ENCODE peak calls at places on chromosome 2, in five cellular contexts. One of them, this sample, is unnamed.

GRCh38 chr2:54639609-54640008 is 83.9 kb upstream of the EML6 start:
- DNase-seq in neuronal stem cell: no peak
- DNase-seq in mammary epithelial cell: peak; percentile 68
- DNase-seq in mesenchymal stem cell: no peak
- DNase-seq in PC-3: peak; percentile 46
- DNase-seq in this sample: no peak

GRCh38 chr2:24317491-24317920 is 42.8 kb downstream of the ITSN2 start:
- DNase-seq in neuronal stem cell: no peak
- DNase-seq in mammary epithelial cell: peak; percentile 3
- DNase-seq in mesenchymal stem cell: peak; percentile 12
- DNase-seq in PC-3: peak; percentile 25
- DNase-seq in this sample: no peak

GRCh38 chr2:106115665-106116064 is 78.4 kb downstream of the UXS1 start:
- DNase-seq in neuronal stem cell: no peak
- DNase-seq in mammary epithelial cell: no peak
- DNase-seq in mesenchymal stem cell: no peak
- DNase-seq in PC-3: no peak
- DNase-seq in this sample: no peak

GRCh38 chr2:198052741-198053140 is 248.3 kb downstream of the PLCL1 start:
- DNase-seq in neuronal stem cell: no peak
- DNase-seq in mammary epithelial cell: no peak
- DNase-seq in mesenchymal stem cell: no peak
- DNase-seq in PC-3: no peak
- DNase-seq in this sample: no peak

GRCh38 chr2:23761638-23762037 is 165.3 kb downstream of the ATAD2B start:
- DNase-seq in neuronal stem cell: no peak
- DNase-seq in mammary epithelial cell: no peak
- DNase-seq in mesenchymal stem cell: no peak
- DNase-seq in PC-3: no peak
- DNase-seq in this sample: no peak

GRCh38 chr2:36807223-36807886 is 110.8 kb downstream of the VIT start:
- DNase-seq in neuronal stem cell: no peak
- DNase-seq in mammary epithelial cell: no peak
- DNase-seq in mesenchymal stem cell: no peak
- DNase-seq in PC-3: no peak
- DNase-seq in this sample: no peak

GRCh38 chr2:27741673-27742072 is 29.8 kb upstream of the MRPL33 start:
- DNase-seq in neuronal stem cell: no peak
- DNase-seq in mammary epithelial cell: no peak
- DNase-seq in mesenchymal stem cell: no peak
- DNase-seq in PC-3: no peak
- DNase-seq in this sample: no peak

GRCh38 chr2:68971591-68972231 is 2.7 kb upstream of the GKN1 start:
- DNase-seq in neuronal stem cell: no peak
- DNase-seq in mammary epithelial cell: peak; percentile 98
- DNase-seq in mesenchymal stem cell: peak; percentile 86
- DNase-seq in PC-3: peak; percentile 99
- DNase-seq in this sample: no peak

GRCh38 chr2:67322361-67323001 is 74.7 kb upstream of the ETAA1 start:
- DNase-seq in neuronal stem cell: peak; percentile 40
- DNase-seq in mammary epithelial cell: peak; percentile 73
- DNase-seq in mesenchymal stem cell: peak; percentile 52
- DNase-seq in PC-3: peak; percentile 79
- DNase-seq in this sample: peak; percentile 8

GRCh38 chr2:128370468-128371247 is 52.0 kb upstream of the HS6ST1 start:
- DNase-seq in neuronal stem cell: no peak
- DNase-seq in mammary epithelial cell: no peak
- DNase-seq in mesenchymal stem cell: no peak
- DNase-seq in PC-3: no peak
- DNase-seq in this sample: no peak

GRCh38 chr2:189555243-189555642 is 25.3 kb downstream of the SLC40A1 start:
- DNase-seq in neuronal stem cell: no peak
- DNase-seq in mammary epithelial cell: peak; percentile 19
- DNase-seq in mesenchymal stem cell: no peak
- DNase-seq in PC-3: peak; percentile 76
- DNase-seq in this sample: no peak

GRCh38 chr2:173218331-173219056 is 136.2 kb upstream of the CDCA7 start:
- DNase-seq in neuronal stem cell: no peak
- DNase-seq in mammary epithelial cell: peak; percentile 40
- DNase-seq in mesenchymal stem cell: peak; percentile 50
- DNase-seq in PC-3: no peak
- DNase-seq in this sample: peak; percentile 49

GRCh38 chr2:224711859-224712258 is 4.3 kb downstream of the CCDC195 start:
- DNase-seq in neuronal stem cell: no peak
- DNase-seq in mammary epithelial cell: no peak
- DNase-seq in mesenchymal stem cell: no peak
- DNase-seq in PC-3: no peak
- DNase-seq in this sample: no peak

GRCh38 chr2:169073972-169074751 is 4.8 kb downstream of the DHRS9 start:
- DNase-seq in neuronal stem cell: no peak
- DNase-seq in mammary epithelial cell: peak; percentile 56
- DNase-seq in mesenchymal stem cell: no peak
- DNase-seq in PC-3: peak; percentile 65
- DNase-seq in this sample: no peak

GRCh38 chr2:32522770-32523169 is 105.1 kb upstream of the TTC27 start:
- DNase-seq in neuronal stem cell: no peak
- DNase-seq in mammary epithelial cell: no peak
- DNase-seq in mesenchymal stem cell: no peak
- DNase-seq in PC-3: no peak
- DNase-seq in this sample: no peak
- H3K36me3 ChIP-seq in neuronal stem cell: peaks cover 8% of the 10 kb centered on the region
- H3K36me3 ChIP-seq in mammary epithelial cell: peaks cover 39% of the 10 kb centered on the region
- H3K36me3 ChIP-seq in mesenchymal stem cell: peaks cover 14% of the 10 kb centered on the region
- H3K36me3 ChIP-seq in PC-3: peaks cover 50% of the 10 kb centered on the region
- H3K36me3 ChIP-seq in this sample: peaks cover 8% of the 10 kb centered on the region

GRCh38 chr2:45647986-45648520 is 3.4 kb upstream of the PRKCE start:
- DNase-seq in neuronal stem cell: no peak
- DNase-seq in mammary epithelial cell: no peak
- DNase-seq in mesenchymal stem cell: peak; percentile 8
- DNase-seq in PC-3: no peak
- DNase-seq in this sample: no peak
- H3K27me3 ChIP-seq in neuronal stem cell: peaks cover 9% of the 10 kb centered on the region
- H3K27me3 ChIP-seq in mammary epithelial cell: no peaks in the 10 kb centered on the region
- H3K27me3 ChIP-seq in mesenchymal stem cell: peaks cover 3% of the 10 kb centered on the region
- H3K27me3 ChIP-seq in PC-3: no peaks in the 10 kb centered on the region
- H3K27me3 ChIP-seq in this sample: peaks cover 53% of the 10 kb centered on the region

GRCh38 chr2:215435261-215435808 is 533 bp downstream of the FN1 start:
- DNase-seq in neuronal stem cell: peak; percentile 62
- DNase-seq in mammary epithelial cell: no peak
- DNase-seq in mesenchymal stem cell: no peak
- DNase-seq in PC-3: peak; percentile 37
- DNase-seq in this sample: peak; percentile 75
- H3K4me3 ChIP-seq in neuronal stem cell: peak overlapping the region; percentile 77
- H3K4me3 ChIP-seq in mammary epithelial cell: peak overlapping the region; percentile 85
- H3K4me3 ChIP-seq in mesenchymal stem cell: peak overlapping the region; percentile 91
- H3K4me3 ChIP-seq in PC-3: peak overlapping the region; percentile 94
- H3K4me3 ChIP-seq in this sample: peak overlapping the region; percentile 72

DNA sequence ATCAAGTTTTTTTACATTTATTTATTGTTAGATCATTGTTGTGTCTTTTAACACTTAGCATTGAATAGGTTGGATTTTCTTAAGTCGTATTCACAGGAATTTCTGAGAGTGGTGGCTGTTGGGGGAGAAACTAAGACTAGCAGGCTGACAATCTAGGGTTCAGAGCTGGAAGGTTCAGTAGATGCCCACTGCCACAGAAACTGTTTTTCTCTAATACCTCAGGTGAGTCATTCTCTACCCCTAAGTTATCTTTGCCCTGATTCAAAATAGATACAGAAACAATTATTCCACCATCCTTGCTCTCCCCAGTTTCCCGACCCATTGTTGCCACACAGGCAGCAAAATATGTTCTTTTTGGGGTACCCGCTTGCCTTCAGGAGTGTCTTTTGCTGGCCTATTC is 870.8 kb upstream of the ID2 start:
- DNase-seq in neuronal stem cell: no peak
- DNase-seq in mammary epithelial cell: no peak
- DNase-seq in mesenchymal stem cell: no peak
- DNase-seq in PC-3: peak; percentile 18
- DNase-seq in this sample: no peak
- H3K36me3 ChIP-seq in neuronal stem cell: no peaks in the 10 kb centered on the region
- H3K36me3 ChIP-seq in mammary epithelial cell: no peaks in the 10 kb centered on the region
- H3K36me3 ChIP-seq in mesenchymal stem cell: no peaks in the 10 kb centered on the region
- H3K36me3 ChIP-seq in PC-3: no peaks in the 10 kb centered on the region
- H3K36me3 ChIP-seq in this sample: no peaks in the 10 kb centered on the region

GRCh38 chr2:170818294-170819104 is 1.8 kb downstream of the GAD1 start:
- DNase-seq in neuronal stem cell: peak; percentile 23
- DNase-seq in mammary epithelial cell: peak; percentile 20
- DNase-seq in mesenchymal stem cell: no peak
- DNase-seq in PC-3: no peak
- DNase-seq in this sample: peak; percentile 81
- H3K27me3 ChIP-seq in neuronal stem cell: peaks cover 96% of the 10 kb centered on the region
- H3K27me3 ChIP-seq in mammary epithelial cell: peaks cover 68% of the 10 kb centered on the region
- H3K27me3 ChIP-seq in mesenchymal stem cell: peaks cover 99% of the 10 kb centered on the region
- H3K27me3 ChIP-seq in PC-3: no peaks in the 10 kb centered on the region
- H3K27me3 ChIP-seq in this sample: peaks cover 98% of the 10 kb centered on the region

GRCh38 chr2:3433339-3433699 is 53.8 kb downstream of the TRAPPC12 start:
- DNase-seq in neuronal stem cell: no peak
- DNase-seq in mammary epithelial cell: no peak
- DNase-seq in mesenchymal stem cell: no peak
- DNase-seq in PC-3: no peak
- DNase-seq in this sample: no peak

GRCh38 chr2:3432693-3433338 is 53.3 kb downstream of the TRAPPC12 start:
- DNase-seq in neuronal stem cell: no peak
- DNase-seq in mammary epithelial cell: no peak
- DNase-seq in mesenchymal stem cell: no peak
- DNase-seq in PC-3: no peak
- DNase-seq in this sample: no peak

GRCh38 chr2:3435440-3435839 is 55.9 kb downstream of the TRAPPC12 start:
- DNase-seq in neuronal stem cell: no peak
- DNase-seq in mammary epithelial cell: no peak
- DNase-seq in mesenchymal stem cell: no peak
- DNase-seq in PC-3: no peak
- DNase-seq in this sample: no peak

GRCh38 chr2:3434005-3434404 is 54.5 kb downstream of the TRAPPC12 start:
- DNase-seq in neuronal stem cell: no peak
- DNase-seq in mammary epithelial cell: no peak
- DNase-seq in mesenchymal stem cell: no peak
- DNase-seq in PC-3: no peak
- DNase-seq in this sample: no peak

GRCh38 chr2:3434654-3435053 is 55.2 kb downstream of the TRAPPC12 start:
- DNase-seq in neuronal stem cell: no peak
- DNase-seq in mammary epithelial cell: no peak
- DNase-seq in mesenchymal stem cell: no peak
- DNase-seq in PC-3: no peak
- DNase-seq in this sample: no peak
- H3K4me3 ChIP-seq in neuronal stem cell: no peak overlapping the region
- H3K4me3 ChIP-seq in mammary epithelial cell: no peak overlapping the region
- H3K4me3 ChIP-seq in mesenchymal stem cell: no peak overlapping the region
- H3K4me3 ChIP-seq in PC-3: no peak overlapping the region
- H3K4me3 ChIP-seq in this sample: no peak overlapping the region